ENCODE peak calls at places on chromosomes 2 and 18, in eight cellular contexts. S, E, G, D, I, T, O and A are unnamed samples.
A peak's percentile ranks its signal among the peaks of the same experiment; 100 is the strongest.

GRCh38 chr2:229586746-229587705 is 127.3 kb downstream of the DNER start:
- DNase-seq in T (peak; percentile 78), E (peak; percentile 96), G (no peak), D (peak; percentile 24), O (peak; percentile 75), I (peak; percentile 79), S (peak; percentile 77), A (peak; percentile 86)

GRCh38 chr18:48572402-48573126 is 33.7 kb downstream of the CTIF start:
- DNase-seq in G (no peak), T (no peak), S (no peak), E (no peak), D (no peak), I (no peak), O (no peak), A (no peak)

GRCh38 chr2:128308284-128308731 is 10.4 kb downstream of the HS6ST1 start:
- DNase-seq in G (peak; percentile 38), O (no peak), S (no peak), I (no peak), E (peak; percentile 41), T (no peak), D (no peak), A (no peak)

GRCh38 chr18:78875268-78875997 is 104.2 kb upstream of the SALL3 start:
- DNase-seq in I (peak; percentile 32), E (peak; percentile 87), O (peak; percentile 25), S (peak; percentile 36), D (peak; percentile 23), T (peak; percentile 29), G (no peak), A (peak; percentile 40)

GRCh38 chr2:194319222-194319992 is 1337.6 kb upstream of the SLC39A10 start:
- DNase-seq in I (no peak), E (peak; percentile 68), T (no peak), G (no peak), O (no peak), D (peak; percentile 15), S (peak; percentile 31), A (no peak)

GRCh38 chr18:48841381-48842258 is 109.1 kb downstream of the SMAD7 start:
- DNase-seq in G (peak; percentile 46), T (peak; percentile 55), I (peak; percentile 65), O (no peak), D (no peak), S (no peak), E (no peak), A (no peak)

GRCh38 chr18:76619342-76620315 is 124.6 kb upstream of the ZNF516 start:
- DNase-seq in I (peak; percentile 84), S (no peak), E (peak; percentile 92), D (no peak), O (peak; percentile 27), T (peak; percentile 70), G (no peak), A (peak; percentile 87)

GRCh38 chr2:226730487-226730886 is 69.1 kb downstream of the IRS1 start:
- DNase-seq in D (no peak), G (no peak), O (no peak), T (no peak), I (peak; percentile 17), S (peak; percentile 36), E (peak; percentile 61), A (peak; percentile 48)

GRCh38 chr2:207167129-207167923 is 1.6 kb upstream of the KLF7 start:
- DNase-seq in O (peak; percentile 13), T (no peak), G (no peak), D (no peak), E (no peak), S (no peak), I (peak; percentile 52), A (peak; percentile 76)

GRCh38 chr2:105688946-105689345 is 55.8 kb upstream of the NCK2 start:
- DNase-seq in D (no peak), O (no peak), E (no peak), S (no peak), T (peak; percentile 17), I (no peak), G (no peak), A (no peak)

GRCh38 chr2:135030826-135031225 is 16.4 kb downstream of the MAP3K19 start:
- DNase-seq in T (no peak), S (peak; percentile 21), E (peak; percentile 55), G (no peak), D (peak; percentile 29), I (no peak), O (no peak), A (peak; percentile 79)

GRCh38 chr18:8326763-8327394 is 282.4 kb upstream of the RAB12 start:
- DNase-seq in O (no peak), D (no peak), G (no peak), T (no peak), I (no peak), S (no peak), E (no peak), A (no peak)

GRCh38 chr2:210072493-210072892 is 70.1 kb downstream of the RPE start:
- DNase-seq in S (no peak), O (no peak), T (no peak), D (no peak), E (peak; percentile 72), G (no peak), I (no peak), A (no peak)

GRCh38 chr18:1848716-1849115 is 722.6 kb downstream of the METTL4 start:
- DNase-seq in S (no peak), O (no peak), G (no peak), E (no peak), I (no peak), D (no peak), T (no peak), A (no peak)

GRCh38 chr2:231364961-231365810 is 30.3 kb upstream of the B3GNT7 start:
- DNase-seq in T (no peak), I (no peak), O (peak; percentile 63), E (no peak), G (no peak), D (no peak), S (peak; percentile 89), A (no peak)

GRCh38 chr2:1498176-1498575 is 84.9 kb downstream of the TPO start:
- DNase-seq in D (no peak), S (no peak), T (no peak), E (no peak), I (no peak), O (no peak), G (no peak), A (no peak)

GRCh38 chr18:77106331-77106730 is 26.3 kb downstream of the MBP start:
- DNase-seq in D (peak; percentile 94), E (no peak), G (peak; percentile 91), S (no peak), I (no peak), T (no peak), O (no peak), A (peak; percentile 70)

GRCh38 chr2:68768461-68768860 is 33.9 kb downstream of the ARHGAP25 start:
- DNase-seq in T (no peak), D (no peak), G (no peak), S (no peak), O (no peak), E (no peak), I (no peak), A (no peak)
- H3K4me3 ChIP-seq in T (no peak overlapping the region), D (peak overlapping the region; percentile 88), G (peak overlapping the region; percentile 42), S (no peak overlapping the region), O (no peak overlapping the region), E (no peak overlapping the region), I (no peak overlapping the region), A (no peak overlapping the region)

GRCh38 chr2:24915796-24916195 is 4.2 kb downstream of the ADCY3 start:
- DNase-seq in S (no peak), I (peak; percentile 25), D (no peak), E (no peak), G (no peak), T (no peak), O (no peak), A (peak; percentile 32)

GRCh38 chr2:24913896-24914295 is 6.1 kb downstream of the ADCY3 start:
- DNase-seq in S (no peak), E (no peak), I (no peak), T (no peak), G (no peak), O (no peak), D (no peak), A (no peak)

GRCh38 chr2:24912523-24912922 is 7.5 kb downstream of the ADCY3 start:
- DNase-seq in S (no peak), T (no peak), D (no peak), I (no peak), G (no peak), E (no peak), O (peak; percentile 74), A (no peak)

GRCh38 chr2:24912986-24913385 is 7.1 kb downstream of the ADCY3 start:
- DNase-seq in D (no peak), E (no peak), S (no peak), O (no peak), G (no peak), T (no peak), I (no peak), A (no peak)

DNA sequence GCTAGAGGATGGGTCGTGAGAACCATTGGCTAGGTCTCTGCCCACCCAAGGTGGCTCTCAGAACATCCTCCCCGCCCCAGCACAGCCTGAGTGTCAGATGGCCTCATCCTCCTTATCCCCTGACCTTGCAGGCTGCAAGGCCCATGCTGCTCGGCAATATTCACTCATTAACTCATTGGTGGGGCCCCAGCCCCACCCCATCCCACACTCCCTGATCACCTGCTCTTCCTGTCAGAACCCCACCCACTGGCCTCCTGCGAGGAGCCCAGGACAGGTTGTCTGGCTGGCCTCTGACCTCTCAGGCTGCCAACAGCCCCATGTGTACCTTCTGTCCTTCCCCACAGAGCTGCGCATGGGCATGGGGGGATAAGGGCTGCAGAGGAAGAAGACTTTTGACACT is 5.3 kb downstream of the ADCY3 start:
- DNase-seq in T (no peak), D (no peak), O (no peak), I (no peak), S (no peak), G (no peak), E (no peak), A (no peak)
- H3K4me1 ChIP-seq in T (peaks cover 6% of the 10 kb centered on the region), D (peaks cover 36% of the 10 kb centered on the region), O (peaks cover 44% of the 10 kb centered on the region), I (peaks cover 6% of the 10 kb centered on the region), S (peaks cover 6% of the 10 kb centered on the region), G (peaks cover 26% of the 10 kb centered on the region), E (no peaks in the 10 kb centered on the region), A (no peaks in the 10 kb centered on the region)

DNA sequence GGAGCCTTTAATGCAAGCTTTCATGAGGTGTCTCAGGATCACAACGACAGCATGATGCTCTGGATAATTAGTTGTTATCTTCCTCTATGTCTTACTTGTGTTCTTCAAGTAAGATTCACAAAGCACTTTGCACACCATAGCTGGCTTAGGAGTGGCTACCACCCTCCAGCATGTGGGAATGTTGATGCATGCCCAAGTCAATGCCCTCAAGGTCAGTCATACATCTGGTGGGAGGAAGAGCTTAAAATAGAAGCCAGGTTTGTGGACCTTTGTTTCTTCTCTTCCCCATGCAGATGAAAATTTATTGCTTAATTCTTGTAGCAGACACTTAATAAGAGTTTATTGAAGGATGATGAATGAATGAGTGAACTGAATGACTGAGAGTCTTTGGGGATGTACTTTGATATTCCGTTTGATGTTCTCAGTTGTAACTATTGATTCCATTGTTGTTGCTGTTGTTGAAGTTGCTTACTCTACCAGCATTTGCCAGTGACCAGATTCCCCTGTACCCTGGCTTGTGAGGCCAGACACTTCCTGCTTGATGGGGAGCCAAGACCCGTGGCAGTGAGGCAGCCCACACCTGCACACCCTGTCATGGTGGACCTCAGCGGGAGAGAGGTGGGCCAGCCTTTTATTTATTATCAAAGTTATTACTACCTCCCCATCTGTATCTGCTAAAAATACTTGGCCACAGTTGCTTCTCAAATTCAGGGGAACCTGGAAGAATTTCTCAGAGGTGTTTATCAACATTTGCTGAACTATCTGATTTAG is 137.8 kb downstream of the LAMA3 start:
- DNase-seq in E (no peak), D (no peak), S (no peak), G (no peak), I (no peak), O (no peak), T (no peak), A (no peak)
- H3K9me3 ChIP-seq in E (no peaks in the 10 kb centered on the region), D (no peaks in the 10 kb centered on the region), S (no peaks in the 10 kb centered on the region), G (no peaks in the 10 kb centered on the region), I (no peaks in the 10 kb centered on the region), O (no peaks in the 10 kb centered on the region), T (no peaks in the 10 kb centered on the region), A (no peaks in the 10 kb centered on the region)

GRCh38 chr2:174325373-174325772 is 9.4 kb upstream of the SP9 start:
- DNase-seq in S (no peak), G (no peak), E (peak; percentile 53), T (no peak), I (no peak), D (no peak), O (no peak), A (no peak)
- H3K4me3 ChIP-seq in S (no peak overlapping the region), G (no peak overlapping the region), E (peak overlapping the region; percentile 81), T (no peak overlapping the region), I (no peak overlapping the region), D (no peak overlapping the region), O (no peak overlapping the region), A (peak overlapping the region; percentile 33)